ENCODE peak calls at places on chromosomes 7 and 10, in eight cellular contexts. S, Y, N, G, H, P, F and D are unnamed samples.

GRCh38 chr7:107614425-107614824 is 34.4 kb downstream of the BCAP29 start:
- DNase-seq in S (no peak), Y (no peak), N (no peak), G (peak; percentile 82), H (peak; percentile 14), P (no peak), F (no peak), D (no peak)

GRCh38 chr7:5599543-5600200 is 176.0 kb upstream of the TNRC18 start:
- DNase-seq in S (no peak), Y (no peak), N (no peak), G (no peak), H (no peak), P (no peak), F (no peak), D (no peak)

GRCh38 chr10:7501157-7501556 is 90.3 kb upstream of the SFMBT2 start:
- DNase-seq in S (no peak), Y (no peak), N (no peak), G (no peak), H (no peak), P (no peak), F (no peak), D (no peak)

GRCh38 chr7:18040196-18040595 is 12.6 kb upstream of the PRPS1L1 start:
- DNase-seq in S (no peak), Y (no peak), N (no peak), G (peak; percentile 62), H (peak; percentile 60), P (no peak), F (no peak), D (no peak)

GRCh38 chr7:27196287-27196739 is 3.6 kb downstream of the HOXA13 start:
- DNase-seq in S (peak; percentile 69), Y (peak; percentile 75), N (peak; percentile 42), G (peak; percentile 84), H (peak; percentile 67), P (peak; percentile 98), F (peak; percentile 88), D (no peak)

GRCh38 chr7:155644971-155645509 is 579 bp downstream of the RBM33 start:
- DNase-seq in S (no peak), Y (no peak), N (peak; percentile 14), G (peak; percentile 47), H (peak; percentile 12), P (no peak), F (peak; percentile 22), D (no peak)

GRCh38 chr7:121744319-121744718 is 128.6 kb upstream of the PTPRZ1 start:
- DNase-seq in S (no peak), Y (no peak), N (no peak), G (no peak), H (no peak), P (no peak), F (no peak), D (no peak)

GRCh38 chr10:53548664-53549063 is 776.1 kb upstream of the MBL2 start:
- DNase-seq in S (no peak), Y (no peak), N (no peak), G (no peak), H (no peak), P (no peak), F (no peak), D (no peak)

GRCh38 chr10:18312385-18313145 is 172.3 kb downstream of the CACNB2 start:
- DNase-seq in S (no peak), Y (no peak), N (no peak), G (peak; percentile 67), H (peak; percentile 6), P (no peak), F (no peak), D (no peak)

GRCh38 chr10:104321716-104322415 is 16.4 kb downstream of the ITPRIP start:
- DNase-seq in S (no peak), Y (no peak), N (no peak), G (peak; percentile 26), H (no peak), P (peak; percentile 85), F (no peak), D (no peak)

GRCh38 chr7:5470721-5471311 is 47.2 kb upstream of the TNRC18 start:
- DNase-seq in S (no peak), Y (no peak), N (no peak), G (no peak), H (no peak), P (no peak), F (no peak), D (no peak)

GRCh38 chr7:30844916-30845315 is 66.7 kb upstream of the AQP1 start:
- DNase-seq in S (no peak), Y (no peak), N (no peak), G (no peak), H (no peak), P (no peak), F (no peak), D (no peak)

GRCh38 chr10:130959752-130960195 is 351.7 kb downstream of the TCERG1L start:
- DNase-seq in S (no peak), Y (no peak), N (no peak), G (no peak), H (no peak), P (no peak), F (no peak), D (no peak)

GRCh38 chr10:107230854-107231253 is 66.3 kb upstream of the SORCS1 start:
- DNase-seq in S (no peak), Y (no peak), N (no peak), G (no peak), H (no peak), P (no peak), F (no peak), D (no peak)

GRCh38 chr10:84540022-84540616 is 211.7 kb downstream of the CCSER2 start:
- DNase-seq in S (no peak), Y (no peak), N (no peak), G (peak; percentile 93), H (peak; percentile 93), P (no peak), F (no peak), D (no peak)

GRCh38 chr10:68301790-68302502 is 29.9 kb upstream of the HNRNPH3 start:
- DNase-seq in S (peak; percentile 33), Y (peak; percentile 29), N (no peak), G (peak; percentile 72), H (peak; percentile 14), P (peak; percentile 2), F (no peak), D (no peak)

GRCh38 chr7:89200758-89201157 is 405.2 kb upstream of the TEX47 start:
- DNase-seq in S (no peak), Y (no peak), N (no peak), G (no peak), H (no peak), P (no peak), F (no peak), D (no peak)